ENCODE peak calls at places on chromosomes 13 and 19, in ten cellular contexts. X is H1; W is colonic mucosa; R is NCI-H146; A is GM23248; S is NCI-H2081; J is H54; T is OCI-M1; H is activated T-cell treated with anti-CD3 and anti-CD28 coated beads, Interleukin-2, amount 50 U/mL, for 72 hours; M is endothelial cell of umbilical vein. B is an unnamed sample.

GRCh38 chr19:49983645-49984229 is 22.8 kb upstream of the SIGLEC11 start:
- DNase-seq in X (peak; percentile 88), W (peak; percentile 74), R (peak; percentile 54), A (peak; percentile 55), S (peak; percentile 56), J (peak; percentile 61), T (peak; percentile 84), H (peak; percentile 83), M (peak; percentile 38), B (peak; percentile 56)

GRCh38 chr13:77528834-77529500 is 6.5 kb upstream of the SCEL start:
- DNase-seq in X (no peak), W (no peak), R (no peak), A (no peak), S (no peak), J (no peak), T (no peak), H (peak; percentile 11), M (no peak), B (no peak)

GRCh38 chr19:20840371-20840770 is 64.3 kb downstream of the ZNF66 start:
- DNase-seq in X (no peak), W (no peak), R (no peak), A (no peak), S (no peak), J (no peak), T (no peak), H (no peak), M (no peak), B (no peak)

GRCh38 chr13:40343550-40344269 is 322.7 kb downstream of the FOXO1 start:
- DNase-seq in X (no peak), W (no peak), R (no peak), A (no peak), S (no peak), J (no peak), T (no peak), H (no peak), M (no peak), B (no peak)

GRCh38 chr19:1026189-1027019 is at the start of gene CNN2:
- DNase-seq in X (peak; percentile 92), W (peak; percentile 87), R (peak; percentile 16), A (peak; percentile 91), S (peak; percentile 21), J (peak; percentile 83), T (peak; percentile 72), H (peak; percentile 85), M (peak; percentile 80), B (peak; percentile 60)

GRCh38 chr13:45082964-45083363 is 37.3 kb upstream of the GTF2F2 start:
- DNase-seq in X (no peak), W (no peak), R (no peak), A (peak; percentile 81), S (no peak), J (no peak), T (no peak), H (no peak), M (no peak), B (no peak)

GRCh38 chr19:42279902-42280760 is 11.1 kb downstream of the CIC start:
- DNase-seq in X (peak; percentile 95), W (peak; percentile 94), R (peak; percentile 95), A (peak; percentile 96), S (peak; percentile 97), J (peak; percentile 99), T (peak; percentile 94), H (peak; percentile 91), M (peak; percentile 84), B (peak; percentile 96)

GRCh38 chr13:100129605-100130004 is 40.7 kb downstream of the PCCA start:
- DNase-seq in X (no peak), W (no peak), R (no peak), A (peak; percentile 18), S (no peak), J (no peak), T (peak; percentile 42), H (peak; percentile 3), M (peak; percentile 27), B (no peak)

GRCh38 chr19:4414800-4415251 is 12.4 kb downstream of the CHAF1A start:
- DNase-seq in X (no peak), W (no peak), R (no peak), A (peak; percentile 36), S (no peak), J (no peak), T (no peak), H (no peak), M (no peak), B (no peak)

GRCh38 chr13:90360785-90361184 is 986.7 kb upstream of the MIR17HG start:
- DNase-seq in X (no peak), W (no peak), R (no peak), A (no peak), S (no peak), J (no peak), T (no peak), H (no peak), M (no peak), B (no peak)

GRCh38 chr13:113445791-113446487 is 7.3 kb downstream of the ADPRHL1 start:
- DNase-seq in X (no peak), W (no peak), R (peak; percentile 80), A (no peak), S (no peak), J (no peak), T (no peak), H (no peak), M (no peak), B (no peak)

GRCh38 chr19:2121416-2122051 is 24.8 kb downstream of the IZUMO4 start:
- DNase-seq in X (no peak), W (no peak), R (no peak), A (no peak), S (no peak), J (no peak), T (no peak), H (no peak), M (no peak), B (no peak)

GRCh38 chr13:21657538-21657937 is 13.3 kb upstream of the FGF9 start:
- DNase-seq in X (no peak), W (no peak), R (no peak), A (peak; percentile 75), S (no peak), J (peak; percentile 45), T (peak; percentile 2), H (no peak), M (no peak), B (no peak)

GRCh38 chr13:89755729-89756492 is 1591.6 kb upstream of the MIR17HG start:
- DNase-seq in X (no peak), W (no peak), R (no peak), A (no peak), S (no peak), J (no peak), T (peak; percentile 13), H (no peak), M (no peak), B (no peak)

GRCh38 chr13:113863511-113864302 is at the start of gene GAS6:
- DNase-seq in X (peak; percentile 65), W (peak; percentile 83), R (peak; percentile 60), A (peak; percentile 76), S (peak; percentile 23), J (peak; percentile 82), T (no peak), H (peak; percentile 29), M (peak; percentile 53), B (peak; percentile 24)

GRCh38 chr19:36140289-36141038 is 598 bp downstream of the CAPNS1 start:
- DNase-seq in X (peak; percentile 72), W (peak; percentile 57), R (peak; percentile 93), A (peak; percentile 70), S (peak; percentile 83), J (peak; percentile 95), T (peak; percentile 79), H (peak; percentile 45), M (peak; percentile 50), B (peak; percentile 68)

GRCh38 chr19:55216461-55217198 is 7.3 kb upstream of the PTPRH start:
- DNase-seq in X (peak; percentile 96), W (peak; percentile 90), R (peak; percentile 98), A (peak; percentile 100), S (peak; percentile 96), J (peak; percentile 99), T (peak; percentile 99), H (peak; percentile 67), M (peak; percentile 97), B (peak; percentile 97)